ENCODE peak calls at places on chromosomes 3 and 15, in four cellular contexts. O is neural crest cell, E is fibroblast of pulmonary artery, L is fibroblast of lung. M is an unnamed sample.

GRCh38 chr3:63818282-63819150 is 583 bp upstream of the C3orf49 start:
- DNase-seq in O (peak; percentile 77), E (peak; percentile 77), L (peak; percentile 54), M (peak; percentile 62)

GRCh38 chr3:96813820-96814580 is 394 bp upstream of the EPHA6 start:
- DNase-seq in O (peak; percentile 52), E (peak; percentile 44), L (peak; percentile 58), M (peak; percentile 75)

GRCh38 chr3:40073310-40074007 is 236.0 kb upstream of the EIF1B start:
- DNase-seq in O (no peak), E (no peak), L (no peak), M (no peak)

GRCh38 chr3:166608132-166608531 is 770.9 kb upstream of the BCHE start:
- DNase-seq in O (no peak), E (no peak), L (no peak), M (no peak)

GRCh38 chr3:193039058-193039457 is 121.4 kb upstream of the MB21D2 start:
- DNase-seq in O (no peak), E (no peak), L (no peak), M (no peak)

GRCh38 chr15:25863067-25863967 is at the start of gene ATP10A:
- DNase-seq in O (peak; percentile 30), E (peak; percentile 42), L (peak; percentile 67), M (peak; percentile 35)

GRCh38 chr15:92883643-92884458 is 16.3 kb upstream of the CHD2 start:
- DNase-seq in O (no peak), E (peak; percentile 64), L (peak; percentile 64), M (no peak)

GRCh38 chr3:165643433-165643824 is 193.8 kb downstream of the BCHE start:
- DNase-seq in O (no peak), E (peak; percentile 40), L (peak; percentile 78), M (no peak)

GRCh38 chr3:119759962-119760361 is 21.9 kb upstream of the NR1I2 start:
- DNase-seq in O (no peak), E (no peak), L (no peak), M (no peak)

GRCh38 chr15:41780266-41780665 is 6.0 kb downstream of the MAPKBP1 start:
- DNase-seq in O (no peak), E (no peak), L (no peak), M (no peak)

GRCh38 chr3:24968076-24968475 is 460.0 kb upstream of the RARB start:
- DNase-seq in O (no peak), E (no peak), L (no peak), M (no peak)

GRCh38 chr3:136279092-136279491 is 29.0 kb downstream of the PCCB start:
- DNase-seq in O (no peak), E (no peak), L (no peak), M (no peak)

GRCh38 chr3:136283627-136284026 is 33.5 kb downstream of the PCCB start:
- DNase-seq in O (no peak), E (no peak), L (peak; percentile 9), M (no peak)

GRCh38 chr3:136281966-136282554 is 31.9 kb downstream of the PCCB start:
- DNase-seq in O (no peak), E (peak; percentile 20), L (no peak), M (no peak)

GRCh38 chr3:136277634-136278033 is 27.5 kb downstream of the PCCB start:
- DNase-seq in O (no peak), E (no peak), L (no peak), M (no peak)

GRCh38 chr3:136280961-136281360 is 30.8 kb downstream of the PCCB start:
- DNase-seq in O (no peak), E (no peak), L (no peak), M (no peak)
- TF ChIP-seq CTCF in O (no peak), E (no peak), L (no peak), M (no peak)

GRCh38 chr3:9890249-9891071 is at the start of gene JAGN1:
- DNase-seq in O (peak; percentile 88), E (peak; percentile 90), L (peak; percentile 84), M (peak; percentile 91)
- TF ChIP-seq CTCF in O (peak; percentile 19), E (no peak), L (no peak), M (no peak)

DNA sequence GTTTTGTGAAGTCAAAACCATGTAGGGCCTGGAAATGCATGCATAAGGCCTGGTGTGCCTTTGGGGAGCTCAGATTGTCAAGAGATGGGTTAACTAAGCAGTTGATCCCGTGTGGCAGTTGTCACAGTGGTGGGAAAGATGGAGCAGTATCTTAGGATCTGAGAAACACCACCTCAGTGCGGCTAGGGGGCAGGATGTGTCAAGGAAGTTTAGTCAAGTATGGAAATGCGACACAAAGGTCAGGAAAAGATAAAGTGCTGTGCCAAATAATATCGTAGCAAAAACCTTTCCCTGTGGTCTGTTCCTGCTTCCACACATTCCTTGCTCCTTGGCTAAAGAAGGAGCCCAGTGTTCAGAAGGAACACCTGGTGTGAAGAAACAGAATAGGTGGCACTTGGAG is 396.4 kb downstream of the EDEM1 start:
- DNase-seq in O (no peak), E (no peak), L (no peak), M (no peak)
- TF ChIP-seq CTCF in O (no peak), E (no peak), L (no peak), M (no peak)

DNA sequence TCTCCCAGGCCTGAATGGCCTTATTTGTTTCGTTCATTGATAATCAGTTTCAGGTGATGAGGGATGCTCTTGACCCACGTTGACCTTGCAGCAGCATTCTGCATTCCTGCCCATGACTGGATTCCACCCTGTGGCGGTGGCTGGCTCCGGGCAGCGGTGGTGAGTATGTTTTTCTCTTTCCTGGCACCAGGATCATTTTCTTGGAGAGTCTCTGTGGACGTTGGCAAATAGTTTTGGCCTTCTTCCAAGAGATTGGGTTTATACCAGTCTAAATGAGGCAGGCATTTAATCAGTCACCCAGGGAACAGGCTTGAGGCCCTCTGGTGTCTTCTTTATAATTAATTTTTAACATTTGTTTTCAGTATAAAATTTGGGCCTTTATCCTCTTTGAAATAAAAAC is 176.4 kb upstream of the TOPAZ1 start:
- DNase-seq in O (no peak), E (no peak), L (no peak), M (no peak)
- TF ChIP-seq CTCF in O (no peak), E (no peak), L (no peak), M (no peak)

GRCh38 chr15:56917652-56918045 is 795 bp upstream of the TCF12 start:
- DNase-seq in O (no peak), E (no peak), L (no peak), M (no peak)

GRCh38 chr15:56919708-56920637 is 1.5 kb downstream of the TCF12 start:
- DNase-seq in O (no peak), E (peak; percentile 40), L (peak; percentile 76), M (peak; percentile 56)

GRCh38 chr15:56918907-56919707 is 663 bp downstream of the TCF12 start:
- DNase-seq in O (peak; percentile 53), E (peak; percentile 73), L (peak; percentile 76), M (peak; percentile 70)

GRCh38 chr15:56916825-56917477 is 1.5 kb upstream of the TCF12 start:
- DNase-seq in O (no peak), E (peak; percentile 22), L (peak; percentile 47), M (no peak)

GRCh38 chr15:56918046-56918906 is at the start of gene TCF12:
- DNase-seq in O (peak; percentile 95), E (peak; percentile 98), L (peak; percentile 98), M (peak; percentile 99)
- TF ChIP-seq CTCF in O (peak; percentile 63), E (peak; percentile 22), L (peak; percentile 39), M (no peak)

GRCh38 chr3:185968168-185968567 is 30.4 kb upstream of the TRA2B start:
- DNase-seq in O (no peak), E (no peak), L (no peak), M (no peak)
- TF ChIP-seq CTCF in O (no peak), E (no peak), L (no peak), M (no peak)

M was measured in glutamatergic neuron.